ENCODE peak calls at places on chromosomes 3 and 15, in eight cellular contexts. Z, P, G, Q, H, R, U and B are unnamed samples.

GRCh38 chr15:74752486-74753395 is 4.1 kb downstream of the CYP1A2 start:
- DNase-seq in U (no peak), Q (no peak), P (no peak), H (no peak), Z (no peak), G (no peak), R (no peak), B (peak)

GRCh38 chr15:71231678-71232224 is 116.5 kb downstream of the THSD4 start:
- DNase-seq in U (no peak), P (no peak), G (no peak), H (peak), Z (no peak), Q (no peak), R (no peak), B (no peak)

GRCh38 chr3:4936982-4937614 is 42.1 kb upstream of the BHLHE40 start:
- DNase-seq in Z (no peak), G (no peak), U (no peak), P (no peak), Q (no peak), R (no peak), H (no peak), B (no peak)

GRCh38 chr15:70627734-70628541 is 135.4 kb downstream of the UACA start:
- DNase-seq in R (no peak), H (no peak), G (no peak), Z (no peak), U (no peak), P (no peak), Q (no peak), B (no peak)

GRCh38 chr3:170506556-170506955 is 79.3 kb downstream of the SLC7A14 start:
- DNase-seq in Z (no peak), R (peak), U (no peak), H (peak), P (no peak), Q (peak), G (no peak), B (peak)

GRCh38 chr3:43017593-43018195 is 38.6 kb downstream of the GASK1A start:
- DNase-seq in H (no peak), Z (no peak), P (no peak), R (no peak), G (no peak), Q (no peak), U (no peak), B (no peak)

GRCh38 chr3:149333518-149333859 is at the start of gene TM4SF18:
- DNase-seq in Z (no peak), H (no peak), Q (no peak), U (no peak), R (no peak), G (no peak), P (no peak), B (no peak)

GRCh38 chr3:53729130-53729529 is 117.1 kb downstream of the CHDH start:
- DNase-seq in P (no peak), R (no peak), G (no peak), H (no peak), Q (no peak), U (no peak), Z (no peak), B (no peak)

GRCh38 chr15:25243800-25244097 is 195.1 kb downstream of the UBE3A start:
- DNase-seq in G (no peak), P (no peak), U (no peak), Z (peak), R (no peak), H (no peak), Q (no peak), B (no peak)

GRCh38 chr3:150439657-150440056 is 31.6 kb downstream of the TSC22D2 start:
- DNase-seq in Q (peak), P (no peak), H (no peak), R (no peak), G (no peak), U (no peak), Z (no peak), B (no peak)

GRCh38 chr3:157132936-157133335 is 27.0 kb downstream of the CCNL1 start:
- DNase-seq in U (no peak), P (no peak), Z (no peak), G (no peak), Q (no peak), R (no peak), H (no peak), B (no peak)

GRCh38 chr3:158765518-158766205 is 33.4 kb upstream of the RARRES1 start:
- DNase-seq in R (no peak), U (no peak), G (no peak), Q (no peak), Z (no peak), P (no peak), H (no peak), B (no peak)

GRCh38 chr3:113438224-113438623 is 3.1 kb downstream of the CFAP44 start:
- DNase-seq in P (no peak), R (no peak), Q (no peak), Z (no peak), U (no peak), H (no peak), G (no peak), B (no peak)

GRCh38 chr3:58419782-58420512 is 13.7 kb downstream of the PDHB start:
- DNase-seq in P (no peak), U (no peak), H (no peak), G (no peak), R (no peak), Z (no peak), Q (peak), B (no peak)

GRCh38 chr3:191961529-191961928 is 500.6 kb downstream of the PYDC2 start:
- DNase-seq in U (no peak), H (no peak), G (no peak), Z (no peak), Q (no peak), P (no peak), R (no peak), B (no peak)

GRCh38 chr3:70999730-71000129 is 583.8 kb downstream of the FOXP1 start:
- DNase-seq in H (no peak), R (no peak), G (no peak), Q (peak), P (no peak), Z (no peak), U (no peak), B (peak)

GRCh38 chr3:52333869-52334557 is 17.9 kb downstream of the DNAH1 start:
- DNase-seq in Q (no peak), U (no peak), H (peak), P (no peak), Z (no peak), R (no peak), G (no peak), B (peak)

GRCh38 chr3:19293295-19293694 is 145.0 kb downstream of the KCNH8 start:
- DNase-seq in U (no peak), G (no peak), R (no peak), H (no peak), P (no peak), Z (no peak), Q (no peak), B (no peak)

GRCh38 chr3:11769704-11770103 is 77.0 kb downstream of the TAMM41 start:
- DNase-seq in G (no peak), P (no peak), R (no peak), H (no peak), Z (no peak), Q (no peak), U (no peak), B (no peak)

GRCh38 chr15:88484781-88485246 is 17.3 kb downstream of the MRPS11 start:
- DNase-seq in R (no peak), H (peak), U (no peak), Q (peak), Z (no peak), G (peak), P (no peak), B (no peak)
- H3K4me2 ChIP-seq in R (no peak), H (no peak), U (no peak), Q (no peak), Z (no peak), G (peak), P (no peak), B (no peak)

GRCh38 chr3:173538410-173538809 is 140.9 kb downstream of the NLGN1 start:
- DNase-seq in Z (no peak), H (no peak), U (no peak), P (no peak), G (no peak), R (peak), Q (no peak), B (no peak)
- TF ChIP-seq CTCF in Z (peak), H (no peak), U (no peak), P (peak), G (peak), R (no peak), Q (no peak), B (no peak)

GRCh38 chr3:193060738-193061137 is 143.1 kb upstream of the MB21D2 start:
- DNase-seq in G (no peak), Q (no peak), U (no peak), Z (no peak), H (no peak), R (no peak), P (no peak), B (no peak)

GRCh38 chr3:193055352-193055751 is 137.7 kb upstream of the MB21D2 start:
- DNase-seq in P (no peak), H (no peak), R (no peak), Q (no peak), G (no peak), Z (no peak), U (no peak), B (peak)

GRCh38 chr3:193061157-193061556 is 143.5 kb upstream of the MB21D2 start:
- DNase-seq in U (no peak), P (no peak), Z (no peak), G (no peak), Q (no peak), R (no peak), H (no peak), B (no peak)

GRCh38 chr3:193053031-193053430 is 135.4 kb upstream of the MB21D2 start:
- DNase-seq in R (no peak), Q (no peak), P (no peak), Z (no peak), U (no peak), H (no peak), G (no peak), B (no peak)

GRCh38 chr3:193057616-193058015 is 140.0 kb upstream of the MB21D2 start:
- DNase-seq in G (no peak), Z (no peak), H (no peak), U (no peak), Q (no peak), P (no peak), R (no peak), B (no peak)
- H3K27ac ChIP-seq in G (no peak), Z (no peak), H (no peak), U (no peak), Q (no peak), P (no peak), R (no peak), B (no peak)

DNA sequence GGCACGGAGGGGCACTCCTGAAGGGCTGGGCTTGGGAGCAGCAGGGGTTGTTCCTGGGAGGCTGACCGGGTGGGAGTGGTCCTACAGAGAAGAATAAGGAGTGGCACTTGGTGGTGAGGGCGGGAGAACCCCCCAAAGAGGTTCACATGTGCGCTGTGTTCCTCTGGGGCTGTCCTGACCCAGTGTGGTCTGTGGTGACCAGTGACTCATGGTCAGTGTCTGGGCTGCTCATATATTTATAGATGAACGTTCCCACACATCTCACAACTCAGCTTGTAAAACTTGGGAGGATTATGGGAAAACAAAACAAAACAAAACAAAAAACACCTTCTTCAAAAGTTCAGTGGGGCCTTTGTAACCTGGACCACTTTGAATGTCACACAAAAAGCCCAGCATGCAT is 10.0 kb downstream of the TRPM1 start:
- DNase-seq in P (no peak), Q (peak), Z (no peak), R (no peak), H (no peak), U (no peak), G (no peak), B (no peak)
- H3K4me2 ChIP-seq in P (no peak), Q (no peak), Z (no peak), R (peak), H (no peak), U (no peak), G (no peak), B (no peak)

GRCh38 chr3:73768594-73769308 is 144.0 kb upstream of the PDZRN3 start:
- DNase-seq in U (no peak), R (no peak), Z (no peak), G (no peak), P (no peak), H (no peak), Q (peak), B (no peak)
- TF ChIP-seq CTCF in U (no peak), R (no peak), Z (no peak), G (no peak), P (no peak), H (peak), Q (no peak), B (no peak)

GRCh38 chr3:65894679-65895078 is 144.0 kb downstream of the MAGI1 start:
- DNase-seq in U (no peak), Z (no peak), H (peak), Q (peak), G (no peak), P (no peak), R (no peak), B (peak)

GRCh38 chr3:65896321-65896720 is 142.4 kb downstream of the MAGI1 start:
- DNase-seq in Q (no peak), H (no peak), G (no peak), U (no peak), P (no peak), R (no peak), Z (no peak), B (no peak)

GRCh38 chr3:65893631-65894030 is 145.1 kb downstream of the MAGI1 start:
- DNase-seq in Z (no peak), H (no peak), U (no peak), P (no peak), R (no peak), Q (no peak), G (no peak), B (no peak)

GRCh38 chr3:65895084-65895483 is 143.6 kb downstream of the MAGI1 start:
- DNase-seq in G (no peak), P (no peak), U (no peak), Q (no peak), Z (no peak), R (no peak), H (no peak), B (no peak)

GRCh38 chr3:65894126-65894525 is 144.6 kb downstream of the MAGI1 start:
- DNase-seq in H (no peak), U (no peak), P (no peak), Q (no peak), G (no peak), Z (no peak), R (no peak), B (no peak)
- H3K27ac ChIP-seq in H (no peak), U (no peak), P (no peak), Q (peak), G (no peak), Z (no peak), R (no peak), B (no peak)

GRCh38 chr3:132448211-132448961 is 31.1 kb downstream of the DNAJC13 start:
- DNase-seq in P (no peak), Z (no peak), G (no peak), U (no peak), H (peak), R (no peak), Q (peak), B (no peak)

GRCh38 chr3:132444333-132444732 is 27.0 kb downstream of the DNAJC13 start:
- DNase-seq in G (no peak), Z (no peak), Q (peak), P (no peak), R (no peak), U (no peak), H (no peak), B (no peak)

GRCh38 chr3:132443421-132443820 is 26.1 kb downstream of the DNAJC13 start:
- DNase-seq in Q (no peak), H (no peak), P (no peak), Z (no peak), R (no peak), U (no peak), G (no peak), B (no peak)

GRCh38 chr3:132445812-132446211 is 28.5 kb downstream of the DNAJC13 start:
- DNase-seq in G (no peak), P (no peak), Q (peak), H (no peak), Z (no peak), R (no peak), U (no peak), B (peak)
- H3K4me2 ChIP-seq in G (no peak), P (no peak), Q (peak), H (no peak), Z (no peak), R (peak), U (no peak), B (peak)

GRCh38 chr3:140863481-140864084 is 78.1 kb upstream of the SLC25A36 start:
- DNase-seq in P (peak), H (peak), Z (peak), U (peak), R (peak), Q (peak), G (peak), B (peak)
- TF ChIP-seq CTCF in P (no peak), H (peak), Z (peak), U (peak), R (peak), Q (peak), G (peak), B (peak)

DNA sequence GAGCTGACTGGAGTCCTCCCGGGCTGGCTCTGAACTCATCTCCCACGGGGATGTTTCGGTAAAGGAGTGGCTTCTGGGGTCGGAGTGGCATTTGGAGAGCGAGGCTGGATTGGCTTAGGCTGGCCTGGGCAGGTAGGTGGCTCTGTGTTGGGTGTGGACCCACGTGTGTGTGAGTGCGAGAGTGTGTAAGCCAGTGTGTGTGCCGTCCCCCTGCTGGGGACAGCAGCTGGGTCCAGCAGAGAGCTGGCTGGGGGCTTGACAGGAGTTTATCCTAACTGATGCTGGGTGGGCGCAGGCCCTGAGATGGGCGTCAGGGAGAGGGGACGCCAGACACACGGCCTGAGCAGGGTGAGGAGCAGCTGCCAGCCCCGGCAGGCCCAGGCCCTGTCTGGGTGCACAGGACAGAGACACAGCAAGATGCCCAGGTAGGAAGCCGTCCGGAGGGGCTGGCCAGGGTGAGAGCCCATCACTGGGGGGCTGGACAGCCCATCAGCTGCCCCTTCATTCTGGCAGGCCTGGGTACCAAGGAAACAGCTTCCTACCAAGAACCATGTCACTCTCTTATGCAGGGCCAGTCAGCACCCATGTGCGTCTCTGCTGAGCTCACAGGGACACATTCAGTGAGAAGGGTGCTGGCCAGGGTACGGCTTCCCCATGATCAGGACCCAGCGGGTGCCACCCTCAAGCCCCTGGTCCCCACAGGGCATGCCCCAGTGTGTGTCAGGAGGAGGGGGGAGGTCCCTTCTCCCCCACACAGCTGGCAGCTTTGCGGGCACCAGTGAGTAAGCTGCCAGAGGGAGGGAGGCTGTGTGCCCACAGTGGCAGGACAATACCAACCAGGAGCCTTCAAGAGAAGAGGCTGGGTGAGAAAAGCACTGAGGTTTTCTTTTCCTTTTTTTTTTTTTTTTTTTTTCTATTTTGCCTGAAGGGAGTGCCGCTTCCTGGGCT is 1.1 kb downstream of the PAK6 start:
- DNase-seq in R (no peak), Z (no peak), P (no peak), H (no peak), U (no peak), Q (no peak), G (no peak), B (no peak)
- H3K27ac ChIP-seq in R (peak), Z (no peak), P (no peak), H (no peak), U (no peak), Q (no peak), G (no peak), B (no peak)

GRCh38 chr15:96321422-96322391 is 8.8 kb upstream of the NR2F2 start:
- DNase-seq in R (no peak), G (peak), Z (peak), H (peak), U (no peak), Q (peak), P (no peak), B (no peak)
- H3K4me2 ChIP-seq in R (peak), G (peak), Z (peak), H (peak), U (no peak), Q (peak), P (no peak), B (no peak)